ENCODE peak calls at places on chromosomes 1 and 21, in six cellular contexts. K, N, H, R, P and C are unnamed samples.

GRCh38 chr1:8374812-8375211 is 56.9 kb downstream of the SLC45A1 start:
- DNase-seq in R (peak), N (no peak), P (peak), K (peak), H (no peak), C (no peak)

GRCh38 chr1:48062353-48062752 is 65.2 kb upstream of the TRABD2B start:
- DNase-seq in N (no peak), R (no peak), H (no peak), P (no peak), K (no peak), C (no peak)

GRCh38 chr1:210535796-210536195 is 207.1 kb downstream of the HHAT start:
- DNase-seq in K (no peak), R (no peak), N (no peak), H (no peak), P (no peak), C (no peak)

GRCh38 chr1:42931911-42932422 is 26.7 kb downstream of the SLC2A1 start:
- DNase-seq in P (peak), R (peak), H (no peak), K (no peak), N (peak), C (peak)

GRCh38 chr21:39924577-39925308 is 57.5 kb downstream of the PCP4 start:
- DNase-seq in N (no peak), R (peak), H (no peak), K (no peak), P (no peak), C (no peak)

GRCh38 chr1:32817815-32818786 is 648 bp downstream of the S100PBP start:
- DNase-seq in R (peak), P (peak), K (peak), H (peak), N (peak), C (peak)

GRCh38 chr21:35095859-35096291 is 46.8 kb upstream of the RUNX1 start:
- DNase-seq in N (no peak), R (no peak), P (no peak), K (no peak), H (no peak), C (no peak)

GRCh38 chr1:118979754-118980270 is 8.3 kb downstream of the TBX15 start:
- DNase-seq in K (no peak), H (no peak), N (no peak), R (no peak), P (no peak), C (no peak)

GRCh38 chr1:6071219-6071618 is 25.5 kb downstream of the KCNAB2 start:
- DNase-seq in R (no peak), P (no peak), N (no peak), K (no peak), H (no peak), C (no peak)

GRCh38 chr1:102595106-102595505 is 513.2 kb downstream of the COL11A1 start:
- DNase-seq in K (no peak), N (no peak), R (no peak), H (no peak), P (no peak), C (no peak)

GRCh38 chr1:30044745-30045144 is 678.6 kb downstream of the MATN1 start:
- DNase-seq in K (no peak), R (no peak), H (no peak), N (no peak), P (no peak), C (no peak)

GRCh38 chr1:200296091-200296661 is 113.7 kb downstream of the ZNF281 start:
- DNase-seq in K (no peak), R (no peak), H (no peak), N (no peak), P (no peak), C (no peak)

GRCh38 chr1:39816431-39817090 is 27.9 kb upstream of the BMP8B start:
- DNase-seq in R (peak), K (peak), N (peak), P (peak), H (peak), C (peak)

GRCh38 chr1:201268604-201269151 is 14.6 kb upstream of the PKP1 start:
- DNase-seq in K (no peak), P (no peak), H (no peak), R (peak), N (no peak), C (no peak)

GRCh38 chr1:236895665-236896387 is 100.7 kb downstream of the MTR start:
- DNase-seq in N (no peak), K (no peak), P (no peak), H (no peak), R (no peak), C (no peak)

GRCh38 chr1:165411396-165411795 is 33.5 kb downstream of the RXRG start:
- DNase-seq in N (no peak), P (no peak), K (no peak), H (no peak), R (no peak), C (no peak)

GRCh38 chr1:203544485-203544884 is 50.5 kb downstream of the OPTC start:
- DNase-seq in R (no peak), P (no peak), N (no peak), H (no peak), K (no peak), C (no peak)

GRCh38 chr1:180912211-180912800 is 391 bp upstream of the KIAA1614 start:
- DNase-seq in R (peak), H (no peak), P (no peak), K (no peak), N (no peak), C (no peak)

GRCh38 chr1:43868741-43869067 is 64.9 kb upstream of the ARTN start:
- DNase-seq in P (no peak), H (no peak), R (no peak), N (no peak), K (no peak), C (no peak)

GRCh38 chr1:214492405-214493075 is 58.9 kb downstream of the PTPN14 start:
- DNase-seq in N (no peak), P (no peak), K (no peak), R (no peak), H (no peak), C (no peak)

GRCh38 chr1:27686223-27686990 is 14.4 kb upstream of the IFI6 start:
- DNase-seq in K (no peak), P (no peak), H (no peak), N (no peak), R (no peak), C (no peak)